ENCODE peak calls at places on chromosomes 4 and X, in ten cellular contexts. K is effector memory CD4-positive, alpha-beta T cell; Z is heart left ventricle; P is A549; V is HL-60; G is lower lobe of right lung; W is upper lobe of right lung; J is spleen; X is AG04450; N is coronary artery. R is an unnamed sample.
A peak's percentile ranks its signal among the peaks of the same experiment; 100 is the strongest.

GRCh38 chr4:11857881-11858280 is 429.2 kb upstream of the HS3ST1 start:
- DNase-seq in G (no peak), K (no peak), N (no peak), P (no peak), J (no peak), X (no peak), V (no peak), Z (no peak), W (no peak), R (no peak)

GRCh38 chrX:18674417-18674787 is 2.5 kb upstream of the RS1 start:
- DNase-seq in G (peak; percentile 57), J (peak; percentile 86), W (peak; percentile 58), N (peak; percentile 78), X (no peak), Z (peak; percentile 21), V (no peak), K (no peak), P (no peak), R (no peak)

GRCh38 chr4:76640252-76640925 is 205.4 kb downstream of the SHROOM3 start:
- DNase-seq in Z (no peak), V (no peak), W (peak; percentile 79), K (no peak), P (no peak), X (no peak), J (no peak), G (peak; percentile 77), N (no peak), R (no peak)

GRCh38 chr4:54005475-54005874 is 58.9 kb downstream of the CHIC2 start:
- DNase-seq in N (no peak), Z (no peak), J (no peak), W (no peak), P (no peak), X (no peak), K (no peak), G (no peak), V (no peak), R (no peak)

GRCh38 chr4:11514780-11515432 is 86.2 kb upstream of the HS3ST1 start:
- DNase-seq in K (no peak), N (no peak), X (no peak), W (no peak), Z (no peak), J (no peak), G (no peak), V (no peak), P (no peak), R (no peak)

GRCh38 chrX:151754042-151754419 is 19.5 kb downstream of the CNGA2 start:
- DNase-seq in W (no peak), Z (no peak), X (peak; percentile 11), J (peak; percentile 61), N (no peak), G (no peak), P (peak; percentile 19), V (no peak), K (no peak), R (no peak)

GRCh38 chr4:84403656-84404055 is 95.4 kb downstream of the NKX6-1 start:
- DNase-seq in W (no peak), G (no peak), K (no peak), P (no peak), V (no peak), N (no peak), X (no peak), J (no peak), Z (no peak), R (no peak)

GRCh38 chrX:70042399-70043371 is 7.1 kb downstream of the AWAT2 start:
- DNase-seq in K (no peak), Z (no peak), W (no peak), X (no peak), G (no peak), J (peak; percentile 66), P (peak; percentile 30), V (no peak), N (no peak), R (no peak)

GRCh38 chr4:118968006-118968405 is 79.4 kb downstream of the SYNPO2 start:
- DNase-seq in P (no peak), K (no peak), J (no peak), V (no peak), N (peak; percentile 81), G (peak; percentile 57), W (no peak), Z (peak; percentile 48), X (no peak), R (no peak)

GRCh38 chr4:184588893-184589292 is 60.4 kb downstream of the CASP3 start:
- DNase-seq in K (no peak), J (no peak), W (no peak), V (no peak), X (no peak), Z (no peak), G (no peak), N (no peak), P (no peak), R (no peak)

GRCh38 chr4:165301833-165302232 is 25.6 kb upstream of the MSMO1 start:
- DNase-seq in P (no peak), V (no peak), N (no peak), G (no peak), K (no peak), Z (no peak), X (no peak), W (no peak), J (no peak), R (no peak)

GRCh38 chr4:88146891-88147290 is 11.5 kb downstream of the ABCG2 start:
- DNase-seq in Z (no peak), K (no peak), W (no peak), X (no peak), G (no peak), J (no peak), N (no peak), P (no peak), V (no peak), R (no peak)

GRCh38 chr4:93897559-93897958 is 69.0 kb downstream of the ATOH1 start:
- DNase-seq in J (no peak), N (no peak), V (no peak), W (no peak), G (no peak), P (peak; percentile 7), X (no peak), Z (no peak), K (no peak), R (no peak)

GRCh38 chr4:89752932-89753598 is 83.9 kb downstream of the SNCA start:
- DNase-seq in V (no peak), X (peak; percentile 86), W (no peak), Z (no peak), N (no peak), G (no peak), J (no peak), K (no peak), P (no peak), R (no peak)

GRCh38 chrX:17033225-17033624 is 86.8 kb downstream of the REPS2 start:
- DNase-seq in J (no peak), N (no peak), K (no peak), X (no peak), W (no peak), G (no peak), Z (no peak), P (no peak), V (no peak), R (no peak)

GRCh38 chr4:80036949-80037348 is 36.1 kb downstream of the ANTXR2 start:
- DNase-seq in J (no peak), P (no peak), Z (no peak), G (no peak), N (no peak), W (no peak), V (no peak), K (no peak), X (peak; percentile 45), R (no peak)

GRCh38 chr4:80033581-80033980 is 39.4 kb downstream of the ANTXR2 start:
- DNase-seq in V (no peak), J (no peak), K (no peak), X (no peak), P (no peak), G (no peak), W (no peak), Z (no peak), N (no peak), R (no peak)

GRCh38 chr4:80037864-80038263 is 35.2 kb downstream of the ANTXR2 start:
- DNase-seq in W (no peak), P (no peak), K (no peak), V (no peak), J (no peak), N (no peak), G (no peak), Z (no peak), X (no peak), R (no peak)

GRCh38 chr4:80035336-80035735 is 37.7 kb downstream of the ANTXR2 start:
- DNase-seq in W (no peak), P (no peak), J (no peak), N (no peak), Z (no peak), X (no peak), K (no peak), V (no peak), G (no peak), R (peak; percentile 18)

GRCh38 chr4:80036306-80036705 is 36.7 kb downstream of the ANTXR2 start:
- DNase-seq in X (no peak), V (no peak), N (no peak), Z (no peak), W (no peak), K (no peak), G (no peak), P (no peak), J (no peak), R (no peak)
- H3K27ac ChIP-seq in X (peak overlapping the region; percentile 71), V (no peak overlapping the region), N (peak overlapping the region; percentile 39), Z (peak overlapping the region; percentile 87), W (peak overlapping the region; percentile 59), K (peak overlapping the region; percentile 21), G (peak overlapping the region; percentile 59), P (no peak overlapping the region), J (peak overlapping the region; percentile 72), R (no peak overlapping the region)

GRCh38 chr4:7902101-7902553 is 37.5 kb downstream of the AFAP1 start:
- DNase-seq in W (no peak), Z (no peak), N (no peak), K (no peak), J (no peak), G (no peak), X (no peak), V (no peak), P (no peak), R (no peak)
- H3K27ac ChIP-seq in W (no peak overlapping the region), Z (no peak overlapping the region), N (peak overlapping the region; percentile 80), K (no peak overlapping the region), J (no peak overlapping the region), G (no peak overlapping the region), X (no peak overlapping the region), V (no peak overlapping the region), P (peak overlapping the region; percentile 39), R (no peak overlapping the region)

DNA sequence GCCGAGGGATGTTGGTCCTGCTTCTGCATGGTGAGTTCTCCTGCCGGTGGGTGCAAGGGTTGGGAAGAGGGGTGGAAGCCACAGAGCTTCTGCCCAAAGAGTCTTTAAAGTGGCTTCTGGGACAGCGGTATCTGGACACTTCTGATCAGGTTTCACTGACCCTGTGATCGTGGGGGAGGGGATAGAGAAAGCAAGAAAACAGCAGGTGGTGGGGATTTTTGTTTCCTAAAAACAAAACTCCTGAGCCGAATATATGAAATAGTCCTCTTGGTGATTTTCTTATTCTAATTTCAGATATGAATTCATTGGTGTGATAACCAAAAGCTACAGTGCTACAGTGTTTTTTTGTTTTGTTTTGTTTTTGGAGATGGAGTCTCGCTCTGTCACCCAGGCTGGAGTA is 754 bp downstream of the NYX start:
- DNase-seq in N (no peak), J (no peak), X (no peak), W (no peak), G (no peak), Z (no peak), V (no peak), K (no peak), P (no peak), R (no peak)
- H3K27ac ChIP-seq in N (no peak overlapping the region), J (no peak overlapping the region), X (no peak overlapping the region), W (no peak overlapping the region), G (no peak overlapping the region), Z (no peak overlapping the region), V (no peak overlapping the region), K (no peak overlapping the region), P (peak overlapping the region; percentile 28), R (no peak overlapping the region)

GRCh38 chrX:138871739-138872138 is 160.2 kb upstream of the FGF13 start:
- DNase-seq in K (no peak), G (no peak), J (no peak), Z (no peak), X (no peak), W (no peak), N (no peak), V (no peak), P (no peak), R (no peak)
- H3K27ac ChIP-seq in K (no peak overlapping the region), G (no peak overlapping the region), J (no peak overlapping the region), Z (no peak overlapping the region), X (no peak overlapping the region), W (no peak overlapping the region), N (no peak overlapping the region), V (no peak overlapping the region), P (no peak overlapping the region), R (no peak overlapping the region)